ENCODE peak calls at places on chromosomes 3 and 15, in four cellular contexts. P is CD8-positive, alpha-beta T cell; E is suprapubic skin; Q is ovary. W is an unnamed sample.
A peak's percentile ranks its signal among the peaks of the same experiment; 100 is the strongest.

GRCh38 chr3:13812039-13812438 is 67.8 kb downstream of the WNT7A start:
- DNase-seq in P (no peak), Q (no peak), E (no peak), W (no peak)

GRCh38 chr15:68487087-68487843 is 55.3 kb upstream of the ITGA11 start:
- DNase-seq in E (peak; percentile 40), P (no peak), Q (no peak), W (no peak)

GRCh38 chr15:101450561-101451145 is 38.9 kb downstream of the PCSK6 start:
- DNase-seq in E (peak; percentile 70), Q (no peak), P (no peak), W (no peak)

GRCh38 chr3:71694358-71694999 is 30.7 kb downstream of the EIF4E3 start:
- DNase-seq in P (no peak), Q (no peak), E (no peak), W (no peak)

GRCh38 chr15:101152914-101153313 is 98.9 kb downstream of the CHSY1 start:
- DNase-seq in Q (no peak), E (no peak), P (no peak), W (no peak)

GRCh38 chr3:188389711-188390346 is 235.9 kb downstream of the LPP start:
- DNase-seq in E (no peak), Q (no peak), P (no peak), W (no peak)

GRCh38 chr15:71048913-71049675 is 66.2 kb upstream of the THSD4 start:
- DNase-seq in P (no peak), Q (no peak), E (no peak), W (no peak)

GRCh38 chr3:40332684-40333083 is 23.2 kb downstream of the EIF1B start:
- DNase-seq in Q (no peak), P (no peak), E (no peak), W (no peak)

GRCh38 chr3:194518652-194519051 is 31.9 kb upstream of the ATP13A3 start:
- DNase-seq in E (no peak), P (no peak), Q (no peak), W (no peak)

GRCh38 chr3:59245879-59246501 is 196.2 kb upstream of the CFAP20DC start:
- DNase-seq in E (no peak), P (no peak), Q (no peak), W (no peak)

GRCh38 chr15:87863152-87863551 is 393.4 kb downstream of the NTRK3 start:
- DNase-seq in P (no peak), Q (no peak), E (no peak), W (no peak)

GRCh38 chr3:9399746-9400145 is 2.3 kb downstream of the SETD5 start:
- DNase-seq in Q (peak; percentile 76), E (no peak), P (no peak), W (peak; percentile 82)

GRCh38 chr15:99435761-99436346 is 129.9 kb upstream of the MEF2A start:
- DNase-seq in Q (no peak), P (peak; percentile 45), E (peak; percentile 66), W (no peak)

GRCh38 chr3:186930143-186930638 is at the start of gene ST6GAL1:
- DNase-seq in E (no peak), P (peak; percentile 85), Q (peak; percentile 61), W (peak; percentile 87)

GRCh38 chr15:50767332-50767861 is 1.9 kb upstream of the SPPL2A start:
- DNase-seq in E (no peak), Q (no peak), P (peak; percentile 23), W (peak; percentile 70)
- H3K27ac ChIP-seq in E (no peak overlapping the region), Q (no peak overlapping the region), P (no peak overlapping the region), W (peak overlapping the region; percentile 98)

DNA sequence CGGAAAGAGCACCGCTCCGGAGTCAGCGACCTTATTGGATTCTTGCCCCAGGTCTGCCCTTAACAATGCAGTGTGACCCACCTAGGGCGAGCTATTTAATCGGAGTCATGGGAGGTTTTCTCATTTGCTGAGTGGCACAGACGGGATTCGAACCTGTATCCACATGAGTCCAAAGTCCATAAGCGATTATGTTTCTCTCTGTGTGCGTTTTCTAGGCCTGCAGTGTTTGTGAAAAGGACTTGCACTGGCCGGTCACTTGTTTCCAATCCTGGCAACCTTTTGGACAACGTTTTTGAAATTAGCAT is 686 bp upstream of the HDGFL3 start:
- DNase-seq in P (no peak), Q (no peak), E (no peak), W (no peak)
- H3K27ac ChIP-seq in P (no peak overlapping the region), Q (no peak overlapping the region), E (no peak overlapping the region), W (peak overlapping the region; percentile 18)

DNA sequence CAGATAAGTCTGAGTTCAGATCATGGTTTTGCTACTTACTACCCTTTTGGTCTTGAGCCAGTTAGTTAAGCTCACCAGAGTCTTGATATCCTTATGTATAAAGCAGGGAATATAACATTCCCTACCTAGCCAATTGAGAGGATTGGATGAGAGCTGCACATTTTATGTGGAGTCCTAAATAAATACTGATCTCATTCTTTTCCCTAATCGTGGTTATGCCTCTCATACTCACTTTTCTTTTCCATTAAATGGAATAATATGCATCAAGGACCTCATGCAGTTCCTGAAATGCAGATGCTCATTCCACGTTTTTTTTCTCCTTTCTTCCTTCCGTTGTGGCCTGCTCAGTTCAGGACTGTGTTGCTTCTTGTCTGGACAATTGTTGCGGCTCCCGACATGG is 90.1 kb downstream of the NFKBIZ start:
- DNase-seq in Q (no peak), E (no peak), P (no peak), W (no peak)
- H3K27ac ChIP-seq in Q (no peak overlapping the region), E (no peak overlapping the region), P (no peak overlapping the region), W (no peak overlapping the region)

GRCh38 chr3:170228093-170228766 is 6.0 kb downstream of the PRKCI start:
- DNase-seq in Q (no peak), P (no peak), E (no peak), W (no peak)

GRCh38 chr3:170226426-170226960 is 4.3 kb downstream of the PRKCI start:
- DNase-seq in E (no peak), Q (no peak), P (no peak), W (no peak)

GRCh38 chr3:170233532-170233931 is 11.3 kb downstream of the PRKCI start:
- DNase-seq in Q (peak; percentile 45), E (no peak), P (no peak), W (no peak)

DNA sequence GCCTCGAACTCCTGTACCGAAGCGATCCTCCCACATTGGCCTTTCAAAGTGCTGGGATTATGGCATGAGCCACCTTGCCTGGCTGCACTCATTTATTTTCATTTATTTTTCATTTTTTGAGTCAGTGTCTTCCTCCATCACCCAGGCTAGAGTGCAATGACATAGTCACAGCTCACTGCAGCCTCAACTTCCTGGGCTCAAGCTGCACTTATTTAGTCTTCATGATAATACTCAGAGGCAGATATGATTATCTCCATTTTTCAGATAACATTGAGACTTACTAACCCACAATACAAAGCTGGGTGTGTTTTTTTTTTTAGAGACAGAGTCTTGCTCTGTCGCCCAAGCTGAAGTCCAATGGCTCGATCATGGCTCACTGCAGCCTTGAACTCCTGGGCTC is 10.0 kb downstream of the PRKCI start:
- DNase-seq in Q (no peak), E (no peak), P (no peak), W (no peak)
- H3K27ac ChIP-seq in Q (no peak overlapping the region), E (no peak overlapping the region), P (no peak overlapping the region), W (no peak overlapping the region)

DNA sequence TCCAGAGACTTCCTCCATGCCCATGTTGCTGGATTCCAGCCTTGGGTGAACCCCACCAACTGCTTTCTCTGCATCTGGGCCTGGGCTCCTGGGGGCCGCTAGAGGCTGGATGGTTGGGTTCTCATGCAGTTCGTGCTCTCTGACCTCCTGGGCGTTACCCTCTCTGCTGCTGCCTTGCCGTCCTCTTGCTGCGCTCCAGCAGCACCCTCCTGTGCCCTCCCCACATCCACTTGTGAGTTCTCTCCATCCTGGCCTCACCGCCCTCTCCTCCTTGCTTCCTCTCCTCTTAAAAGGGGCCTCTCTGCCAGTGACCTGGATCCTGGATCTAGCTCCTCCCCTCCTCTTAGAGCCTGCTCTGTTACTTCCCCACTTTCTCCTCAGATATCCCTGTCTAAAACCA is 43.7 kb downstream of the CHCHD6 start:
- DNase-seq in Q (no peak), E (peak; percentile 32), P (peak; percentile 19), W (no peak)
- H3K27ac ChIP-seq in Q (no peak overlapping the region), E (no peak overlapping the region), P (no peak overlapping the region), W (peak overlapping the region; percentile 86)

W was measured in heart left ventricle.